ENCODE peak calls at places on chromosomes 7 and 10, in nine cellular contexts. One of them, this sample, is unnamed.

GRCh38 chr10:88428442-88428841 is 154.7 kb downstream of the RNLS start:
- DNase-seq in IMR-90: no peak
- DNase-seq in adrenal gland: no peak
- DNase-seq in transverse colon: no peak
- DNase-seq in body of pancreas: no peak
- DNase-seq in breast epithelium: no peak
- DNase-seq in GM12891: no peak
- DNase-seq in erythroblast: peak
- DNase-seq in A549: peak
- DNase-seq in this sample: no peak

GRCh38 chr10:106033065-106033464 is 1131.4 kb downstream of the SORCS1 start:
- DNase-seq in IMR-90: no peak
- DNase-seq in adrenal gland: no peak
- DNase-seq in transverse colon: no peak
- DNase-seq in body of pancreas: no peak
- DNase-seq in breast epithelium: no peak
- DNase-seq in GM12891: no peak
- DNase-seq in erythroblast: no peak
- DNase-seq in A549: no peak
- DNase-seq in this sample: no peak

GRCh38 chr10:27240212-27240890 is at the start of gene ACBD5:
- DNase-seq in IMR-90: peak
- DNase-seq in adrenal gland: peak
- DNase-seq in transverse colon: peak
- DNase-seq in body of pancreas: peak
- DNase-seq in breast epithelium: peak
- DNase-seq in GM12891: no peak
- DNase-seq in erythroblast: peak
- DNase-seq in A549: peak
- DNase-seq in this sample: peak

GRCh38 chr7:44693641-44694313 is 54.9 kb upstream of the ZMIZ2 start:
- DNase-seq in IMR-90: peak
- DNase-seq in adrenal gland: peak
- DNase-seq in transverse colon: no peak
- DNase-seq in body of pancreas: no peak
- DNase-seq in breast epithelium: no peak
- DNase-seq in GM12891: no peak
- DNase-seq in erythroblast: no peak
- DNase-seq in A549: no peak
- DNase-seq in this sample: no peak

GRCh38 chr10:63456437-63457210 is 9.2 kb downstream of the JMJD1C start:
- DNase-seq in IMR-90: peak
- DNase-seq in adrenal gland: no peak
- DNase-seq in transverse colon: no peak
- DNase-seq in body of pancreas: no peak
- DNase-seq in breast epithelium: no peak
- DNase-seq in GM12891: no peak
- DNase-seq in erythroblast: no peak
- DNase-seq in A549: no peak
- DNase-seq in this sample: no peak

GRCh38 chr10:2619472-2619871 is 447.9 kb upstream of the PFKP start:
- DNase-seq in IMR-90: no peak
- DNase-seq in adrenal gland: no peak
- DNase-seq in transverse colon: no peak
- DNase-seq in body of pancreas: no peak
- DNase-seq in breast epithelium: no peak
- DNase-seq in GM12891: no peak
- DNase-seq in erythroblast: peak
- DNase-seq in A549: peak
- DNase-seq in this sample: no peak

GRCh38 chr10:112732277-112732891 is 217.7 kb upstream of the TCF7L2 start:
- DNase-seq in IMR-90: no peak
- DNase-seq in adrenal gland: peak
- DNase-seq in transverse colon: no peak
- DNase-seq in body of pancreas: no peak
- DNase-seq in breast epithelium: no peak
- DNase-seq in GM12891: no peak
- DNase-seq in erythroblast: no peak
- DNase-seq in A549: no peak
- DNase-seq in this sample: no peak

GRCh38 chr10:96448021-96448457 is 65.7 kb downstream of the TLL2 start:
- DNase-seq in IMR-90: no peak
- DNase-seq in adrenal gland: no peak
- DNase-seq in transverse colon: peak
- DNase-seq in body of pancreas: no peak
- DNase-seq in breast epithelium: no peak
- DNase-seq in GM12891: peak
- DNase-seq in erythroblast: no peak
- DNase-seq in A549: no peak
- DNase-seq in this sample: peak

GRCh38 chr10:35308809-35309208 is 27.5 kb upstream of the CCNY start:
- DNase-seq in IMR-90: no peak
- DNase-seq in adrenal gland: no peak
- DNase-seq in transverse colon: no peak
- DNase-seq in body of pancreas: no peak
- DNase-seq in breast epithelium: no peak
- DNase-seq in GM12891: no peak
- DNase-seq in erythroblast: no peak
- DNase-seq in A549: no peak
- DNase-seq in this sample: no peak

GRCh38 chr10:95247200-95247880 is 43.5 kb downstream of the PDLIM1 start:
- DNase-seq in IMR-90: peak
- DNase-seq in adrenal gland: no peak
- DNase-seq in transverse colon: no peak
- DNase-seq in body of pancreas: no peak
- DNase-seq in breast epithelium: no peak
- DNase-seq in GM12891: no peak
- DNase-seq in erythroblast: no peak
- DNase-seq in A549: no peak
- DNase-seq in this sample: no peak

GRCh38 chr7:34838329-34838728 is 180.3 kb downstream of the NPSR1 start:
- DNase-seq in IMR-90: no peak
- DNase-seq in adrenal gland: no peak
- DNase-seq in transverse colon: no peak
- DNase-seq in body of pancreas: peak
- DNase-seq in breast epithelium: no peak
- DNase-seq in GM12891: no peak
- DNase-seq in erythroblast: no peak
- DNase-seq in A549: no peak
- DNase-seq in this sample: no peak

GRCh38 chr7:34839645-34840044 is 181.6 kb downstream of the NPSR1 start:
- DNase-seq in IMR-90: no peak
- DNase-seq in adrenal gland: no peak
- DNase-seq in transverse colon: no peak
- DNase-seq in body of pancreas: no peak
- DNase-seq in breast epithelium: no peak
- DNase-seq in GM12891: no peak
- DNase-seq in erythroblast: no peak
- DNase-seq in A549: no peak
- DNase-seq in this sample: no peak

GRCh38 chr7:34842782-34843181 is 184.8 kb downstream of the NPSR1 start:
- DNase-seq in IMR-90: no peak
- DNase-seq in adrenal gland: no peak
- DNase-seq in transverse colon: no peak
- DNase-seq in body of pancreas: no peak
- DNase-seq in breast epithelium: no peak
- DNase-seq in GM12891: no peak
- DNase-seq in erythroblast: no peak
- DNase-seq in A549: no peak
- DNase-seq in this sample: no peak

GRCh38 chr7:34840176-34840785 is 182.3 kb downstream of the NPSR1 start:
- DNase-seq in IMR-90: no peak
- DNase-seq in adrenal gland: no peak
- DNase-seq in transverse colon: no peak
- DNase-seq in body of pancreas: no peak
- DNase-seq in breast epithelium: no peak
- DNase-seq in GM12891: no peak
- DNase-seq in erythroblast: no peak
- DNase-seq in A549: no peak
- DNase-seq in this sample: no peak

DNA sequence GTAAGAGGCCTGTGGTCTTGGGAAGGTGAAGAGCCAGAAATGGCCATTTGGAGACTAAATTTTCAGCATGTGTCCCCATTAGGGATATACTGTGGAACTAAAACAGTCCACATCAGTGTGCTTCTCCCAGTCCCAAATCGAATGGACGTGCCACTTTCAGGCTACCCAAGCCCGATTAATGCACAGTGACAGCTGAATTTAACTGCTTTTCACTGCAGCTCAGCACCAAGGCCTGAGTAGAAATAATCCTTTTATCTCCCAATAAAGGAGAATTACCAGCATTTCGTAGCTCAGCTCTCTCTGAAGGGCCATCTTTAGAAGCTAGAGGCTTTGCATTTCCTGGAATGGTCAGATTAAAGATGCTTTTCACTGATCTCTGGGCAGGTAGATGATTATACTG is 183.3 kb downstream of the NPSR1 start:
- DNase-seq in IMR-90: no peak
- DNase-seq in adrenal gland: no peak
- DNase-seq in transverse colon: no peak
- DNase-seq in body of pancreas: no peak
- DNase-seq in breast epithelium: no peak
- DNase-seq in GM12891: no peak
- DNase-seq in erythroblast: no peak
- DNase-seq in A549: no peak
- DNase-seq in this sample: no peak
- TF ChIP-seq POLR2A in IMR-90: no peak
- TF ChIP-seq POLR2A in adrenal gland: no peak
- TF ChIP-seq POLR2A in transverse colon: no peak
- TF ChIP-seq POLR2A in body of pancreas: no peak
- TF ChIP-seq POLR2A in breast epithelium: no peak
- TF ChIP-seq POLR2A in GM12891: no peak
- TF ChIP-seq POLR2A in erythroblast: no peak
- TF ChIP-seq POLR2A in A549: no peak
- TF ChIP-seq POLR2A in this sample: no peak

GRCh38 chr10:71232089-71232998 is 20.0 kb downstream of the UNC5B start:
- DNase-seq in IMR-90: no peak
- DNase-seq in adrenal gland: peak
- DNase-seq in transverse colon: no peak
- DNase-seq in body of pancreas: peak
- DNase-seq in breast epithelium: peak
- DNase-seq in GM12891: no peak
- DNase-seq in erythroblast: no peak
- DNase-seq in A549: no peak
- DNase-seq in this sample: peak
- TF ChIP-seq POLR2A in IMR-90: no peak
- TF ChIP-seq POLR2A in adrenal gland: no peak
- TF ChIP-seq POLR2A in transverse colon: no peak
- TF ChIP-seq POLR2A in body of pancreas: no peak
- TF ChIP-seq POLR2A in breast epithelium: no peak
- TF ChIP-seq POLR2A in GM12891: no peak
- TF ChIP-seq POLR2A in erythroblast: no peak
- TF ChIP-seq POLR2A in A549: no peak
- TF ChIP-seq POLR2A in this sample: no peak

DNA sequence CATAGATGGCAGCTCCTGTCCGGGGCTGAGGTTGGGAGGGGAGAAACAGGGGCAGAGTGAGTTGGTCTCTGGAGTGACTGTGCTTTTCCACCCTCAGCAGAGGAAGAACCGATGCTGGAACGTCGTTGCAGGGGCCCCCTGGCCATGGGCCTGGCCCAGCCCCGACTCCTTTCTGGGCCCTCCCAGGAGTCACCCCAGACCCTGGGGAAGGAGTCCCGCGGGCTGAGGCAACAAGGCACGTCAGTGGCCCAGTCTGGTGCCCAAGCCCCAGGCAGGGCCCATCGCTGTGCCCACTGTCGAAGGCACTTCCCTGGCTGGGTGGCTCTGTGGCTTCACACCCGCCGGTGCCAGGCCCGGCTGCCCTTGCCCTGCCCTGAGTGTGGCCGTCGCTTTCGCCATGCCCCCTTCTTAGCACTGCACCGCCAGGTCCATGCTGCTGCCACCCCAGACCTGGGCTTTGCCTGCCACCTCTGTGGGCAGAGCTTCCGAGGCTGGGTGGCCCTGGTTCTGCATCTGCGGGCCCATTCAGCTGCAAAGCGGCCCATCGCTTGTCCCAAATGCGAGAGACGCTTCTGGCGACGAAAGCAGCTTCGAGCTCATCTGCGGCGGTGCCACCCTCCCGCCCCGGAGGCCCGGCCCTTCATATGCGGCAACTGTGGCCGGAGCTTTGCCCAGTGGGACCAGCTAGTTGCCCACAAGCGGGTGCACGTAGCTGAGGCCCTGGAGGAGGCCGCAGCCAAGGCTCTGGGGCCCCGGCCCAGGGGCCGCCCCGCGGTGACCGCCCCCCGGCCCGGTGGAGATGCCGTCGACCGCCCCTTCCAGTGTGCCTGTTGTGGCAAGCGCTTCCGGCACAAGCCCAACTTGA is 2.7 kb downstream of the REPIN1 start:
- DNase-seq in IMR-90: no peak
- DNase-seq in adrenal gland: no peak
- DNase-seq in transverse colon: no peak
- DNase-seq in body of pancreas: no peak
- DNase-seq in breast epithelium: no peak
- DNase-seq in GM12891: no peak
- DNase-seq in erythroblast: no peak
- DNase-seq in A549: no peak
- DNase-seq in this sample: peak
- TF ChIP-seq POLR2A in IMR-90: no peak
- TF ChIP-seq POLR2A in adrenal gland: no peak
- TF ChIP-seq POLR2A in transverse colon: no peak
- TF ChIP-seq POLR2A in body of pancreas: no peak
- TF ChIP-seq POLR2A in breast epithelium: no peak
- TF ChIP-seq POLR2A in GM12891: peak
- TF ChIP-seq POLR2A in erythroblast: no peak
- TF ChIP-seq POLR2A in A549: no peak
- TF ChIP-seq POLR2A in this sample: no peak

GRCh38 chr10:59708816-59709471 is 706 bp downstream of the SLC16A9 start:
- DNase-seq in IMR-90: no peak
- DNase-seq in adrenal gland: peak
- DNase-seq in transverse colon: peak
- DNase-seq in body of pancreas: peak
- DNase-seq in breast epithelium: no peak
- DNase-seq in GM12891: peak
- DNase-seq in erythroblast: peak
- DNase-seq in A549: peak
- DNase-seq in this sample: peak

GRCh38 chr10:59713196-59713821 is 3.7 kb upstream of the SLC16A9 start:
- DNase-seq in IMR-90: no peak
- DNase-seq in adrenal gland: no peak
- DNase-seq in transverse colon: no peak
- DNase-seq in body of pancreas: no peak
- DNase-seq in breast epithelium: no peak
- DNase-seq in GM12891: no peak
- DNase-seq in erythroblast: peak
- DNase-seq in A549: no peak
- DNase-seq in this sample: no peak

GRCh38 chr10:59706851-59707797 is 2.5 kb downstream of the SLC16A9 start:
- DNase-seq in IMR-90: no peak
- DNase-seq in adrenal gland: no peak
- DNase-seq in transverse colon: no peak
- DNase-seq in body of pancreas: no peak
- DNase-seq in breast epithelium: no peak
- DNase-seq in GM12891: no peak
- DNase-seq in erythroblast: no peak
- DNase-seq in A549: no peak
- DNase-seq in this sample: no peak

GRCh38 chr10:59711871-59712491 is 2.3 kb upstream of the SLC16A9 start:
- DNase-seq in IMR-90: no peak
- DNase-seq in adrenal gland: peak
- DNase-seq in transverse colon: no peak
- DNase-seq in body of pancreas: no peak
- DNase-seq in breast epithelium: no peak
- DNase-seq in GM12891: no peak
- DNase-seq in erythroblast: peak
- DNase-seq in A549: no peak
- DNase-seq in this sample: no peak

GRCh38 chr10:59709472-59710125 is at the start of gene SLC16A9:
- DNase-seq in IMR-90: peak
- DNase-seq in adrenal gland: peak
- DNase-seq in transverse colon: peak
- DNase-seq in body of pancreas: peak
- DNase-seq in breast epithelium: peak
- DNase-seq in GM12891: peak
- DNase-seq in erythroblast: peak
- DNase-seq in A549: peak
- DNase-seq in this sample: peak
- TF ChIP-seq POLR2A in IMR-90: no peak
- TF ChIP-seq POLR2A in adrenal gland: peak
- TF ChIP-seq POLR2A in transverse colon: peak
- TF ChIP-seq POLR2A in body of pancreas: peak
- TF ChIP-seq POLR2A in breast epithelium: no peak
- TF ChIP-seq POLR2A in GM12891: no peak
- TF ChIP-seq POLR2A in erythroblast: no peak
- TF ChIP-seq POLR2A in A549: no peak
- TF ChIP-seq POLR2A in this sample: peak

This sample was measured in spleen.